ENCODE peak calls at places on chromosome 2, in six cellular contexts. P is GM12865, R is Panc1, V is kidney, C is IMR-90, Z is cardiac fibroblast. H is an unnamed sample.

GRCh38 chr2:110745048-110745447 is 12.7 kb downstream of the ACOXL start:
- DNase-seq in V (no peak), Z (no peak), C (no peak), R (no peak), P (no peak), H (no peak)

GRCh38 chr2:109346601-109347228 is 217.7 kb downstream of the SH3RF3 start:
- DNase-seq in R (no peak), Z (no peak), P (no peak), C (no peak), V (no peak), H (no peak)

GRCh38 chr2:133566967-133567645 is 1.2 kb downstream of the NCKAP5 start:
- DNase-seq in P (no peak), Z (peak; percentile 63), R (no peak), V (peak; percentile 79), C (peak; percentile 88), H (no peak)

GRCh38 chr2:165401285-165401852 is 68.1 kb upstream of the CSRNP3 start:
- DNase-seq in C (peak; percentile 79), P (peak; percentile 76), V (no peak), Z (peak; percentile 90), R (peak; percentile 18), H (peak; percentile 71)

GRCh38 chr2:145591109-145591809 is 1071.3 kb upstream of the ZEB2 start:
- DNase-seq in R (no peak), V (no peak), C (no peak), Z (no peak), P (no peak), H (no peak)

GRCh38 chr2:186599186-186599778 is 9.4 kb downstream of the ITGAV start:
- DNase-seq in C (peak; percentile 23), V (no peak), P (no peak), R (no peak), Z (peak; percentile 20), H (no peak)

GRCh38 chr2:198776616-198777406 is 680.9 kb downstream of the SATB2 start:
- DNase-seq in C (no peak), P (no peak), R (no peak), Z (no peak), V (no peak), H (no peak)

GRCh38 chr2:62054029-62054791 is 141.7 kb upstream of the B3GNT2 start:
- DNase-seq in R (no peak), P (no peak), Z (no peak), C (no peak), V (no peak), H (no peak)

GRCh38 chr2:165794520-165794882 is 454 bp upstream of the GALNT3 start:
- DNase-seq in Z (peak; percentile 39), C (peak; percentile 45), V (peak; percentile 77), R (no peak), P (peak; percentile 87), H (no peak)

GRCh38 chr2:190170673-190171072 is 108.1 kb upstream of the MSTN start:
- DNase-seq in P (no peak), V (no peak), Z (no peak), R (no peak), C (no peak), H (peak; percentile 68)

GRCh38 chr2:48346124-48346536 is 183.8 kb upstream of the STON1 start:
- DNase-seq in R (no peak), V (peak; percentile 73), C (peak; percentile 91), P (no peak), Z (peak; percentile 91), H (no peak)

GRCh38 chr2:76985387-76986136 is 536.6 kb downstream of the LRRTM4 start:
- DNase-seq in R (no peak), V (no peak), C (no peak), P (no peak), Z (no peak), H (no peak)

GRCh38 chr2:162294949-162295348 is 23.5 kb downstream of the IFIH1 start:
- DNase-seq in R (no peak), V (no peak), P (no peak), C (no peak), Z (no peak), H (no peak)

GRCh38 chr2:61993422-61994024 is 88.0 kb downstream of the COMMD1 start:
- DNase-seq in Z (peak; percentile 68), R (peak; percentile 38), C (peak; percentile 62), P (peak; percentile 75), V (no peak), H (no peak)

GRCh38 chr2:128790541-128790944 is 471.9 kb upstream of the HS6ST1 start:
- DNase-seq in Z (no peak), C (no peak), V (no peak), R (no peak), P (no peak), H (no peak)

GRCh38 chr2:23939054-23939436 is 1.2 kb upstream of the UBXN2A start:
- DNase-seq in R (no peak), C (peak; percentile 41), Z (peak; percentile 48), P (no peak), V (no peak), H (no peak)
- H3K4me3 ChIP-seq in R (peak overlapping the region; percentile 91), C (peak overlapping the region; percentile 41), Z (peak overlapping the region; percentile 77), P (peak overlapping the region; percentile 58), V (peak overlapping the region; percentile 97), H (no peak overlapping the region)

GRCh38 chr2:237987263-237987662 is 20.4 kb downstream of the UBE2F start:
- DNase-seq in V (no peak), R (no peak), P (no peak), Z (no peak), C (no peak), H (no peak)
- TF ChIP-seq CTCF in V (no peak), R (no peak), P (no peak), Z (no peak), C (no peak), H (no peak)

DNA sequence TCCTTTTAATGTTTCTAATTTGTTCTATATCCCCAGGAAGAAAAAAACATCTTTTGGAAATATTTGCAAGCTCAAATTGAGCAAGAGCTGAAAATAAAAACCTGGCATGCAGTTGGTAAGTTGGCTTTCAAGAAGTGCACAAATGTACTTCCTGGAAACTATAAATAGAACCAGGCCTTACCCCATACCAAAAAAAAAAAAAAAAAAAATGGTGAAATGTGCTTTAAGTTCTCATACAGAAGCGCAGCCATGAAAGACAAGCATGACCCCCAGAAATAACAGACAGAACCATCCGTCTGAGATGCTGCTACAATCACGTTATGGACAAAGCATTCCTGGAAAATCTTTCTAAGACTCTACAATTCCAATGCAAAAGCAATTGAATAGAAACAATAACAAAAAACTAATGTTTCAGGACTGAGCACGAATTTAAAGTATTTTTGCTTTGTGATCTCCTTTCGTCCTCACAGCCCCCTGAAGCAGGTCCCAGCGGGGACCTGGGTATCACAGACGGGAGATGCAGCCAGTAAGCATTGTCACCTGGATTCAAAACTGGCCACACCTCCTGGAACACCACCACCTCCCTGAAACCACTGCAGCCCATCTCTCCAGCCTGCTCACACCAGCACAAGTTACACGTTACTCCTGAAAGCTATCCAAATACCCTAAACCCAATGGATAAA is 178.3 kb downstream of the HDAC4 start:
- DNase-seq in Z (peak; percentile 89), P (no peak), R (no peak), C (peak; percentile 47), V (no peak), H (no peak)
- H3K4me3 ChIP-seq in Z (no peak overlapping the region), P (no peak overlapping the region), R (no peak overlapping the region), C (no peak overlapping the region), V (peak overlapping the region; percentile 29), H (peak overlapping the region; percentile 32)

DNA sequence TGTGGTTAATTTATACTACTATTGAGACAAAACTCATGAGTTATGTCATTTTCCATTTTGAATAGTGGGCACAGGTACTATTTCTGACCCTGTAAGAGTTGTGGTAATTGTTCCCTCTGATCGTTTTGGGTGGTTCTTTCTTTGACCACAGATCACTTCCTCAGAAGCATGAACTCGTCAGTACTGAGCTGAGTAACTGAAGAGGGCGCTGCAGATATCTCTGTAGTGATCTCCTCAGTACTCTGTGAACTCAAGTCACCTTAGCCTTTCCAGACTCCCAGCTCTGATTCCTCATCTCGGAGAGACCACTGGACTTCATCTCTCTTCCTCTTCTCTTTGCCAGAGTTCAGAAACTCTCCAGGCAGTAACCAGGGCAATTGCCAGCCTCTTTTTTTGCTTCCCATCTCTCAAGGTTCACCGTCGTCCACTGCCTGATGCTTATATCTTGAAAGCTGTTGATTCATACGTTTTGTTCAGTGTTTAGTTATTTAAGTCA is 9.4 kb upstream of the IL1RL1 start:
- DNase-seq in V (no peak), Z (peak; percentile 51), R (peak; percentile 36), C (peak; percentile 32), P (peak; percentile 57), H (no peak)
- TF ChIP-seq CTCF in V (peak; percentile 40), Z (peak; percentile 47), R (peak; percentile 32), C (peak; percentile 26), P (peak; percentile 37), H (peak; percentile 22)

GRCh38 chr2:63614448-63614968 is 25.7 kb downstream of the MDH1 start:
- DNase-seq in C (peak; percentile 61), P (no peak), Z (peak; percentile 11), V (no peak), R (no peak), H (no peak)
- H3K4me3 ChIP-seq in C (no peak overlapping the region), P (no peak overlapping the region), Z (no peak overlapping the region), V (no peak overlapping the region), R (no peak overlapping the region), H (peak overlapping the region; percentile 30)

DNA sequence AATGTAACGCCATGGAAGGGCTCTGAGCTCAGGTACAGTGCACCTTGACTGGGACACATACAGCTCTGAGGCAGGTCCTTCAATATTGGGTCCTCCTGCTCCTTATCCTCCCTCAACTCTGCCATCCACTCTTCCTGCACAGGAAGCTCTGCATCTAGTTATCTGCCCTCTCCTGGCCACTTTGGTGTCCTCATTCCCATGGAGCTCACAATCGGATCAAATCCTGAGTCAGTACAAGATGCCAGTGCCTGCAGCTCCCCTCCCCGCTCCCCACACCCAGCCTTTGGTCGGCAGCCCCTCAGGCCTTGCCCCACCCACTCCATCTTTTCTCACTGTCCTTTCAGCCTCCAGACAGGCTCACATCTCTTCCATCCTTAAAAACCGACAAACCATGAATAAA is 58.0 kb downstream of the LRRFIP1 start:
- DNase-seq in C (no peak), P (no peak), Z (no peak), R (no peak), V (no peak), H (no peak)
- TF ChIP-seq CTCF in C (peak; percentile 48), P (no peak), Z (peak; percentile 28), R (peak; percentile 72), V (peak; percentile 37), H (peak; percentile 27)